ENCODE peak calls at places on chromosomes 4 and X, in four cellular contexts. One of them, this sample, is unnamed.

GRCh38 chr4:100075486-100076270 is 114.6 kb downstream of the DDIT4L start:
- DNase-seq in caudate nucleus: no peak
- DNase-seq in A549: no peak
- DNase-seq in H7: no peak
- DNase-seq in this sample: no peak

GRCh38 chr4:140635606-140636005 is 66.8 kb upstream of the UCP1 start:
- DNase-seq in caudate nucleus: no peak
- DNase-seq in A549: peak
- DNase-seq in H7: peak
- DNase-seq in this sample: peak

GRCh38 chr4:76738081-76738931 is 159.6 kb downstream of the SOWAHB start:
- DNase-seq in caudate nucleus: no peak
- DNase-seq in A549: no peak
- DNase-seq in H7: no peak
- DNase-seq in this sample: no peak

GRCh38 chrX:39855748-39856129 is 242.0 kb downstream of the BCOR start:
- DNase-seq in caudate nucleus: no peak
- DNase-seq in A549: peak
- DNase-seq in H7: peak
- DNase-seq in this sample: peak

GRCh38 chr4:41360214-41360910 is 103.6 kb downstream of the UCHL1 start:
- DNase-seq in caudate nucleus: peak
- DNase-seq in A549: no peak
- DNase-seq in H7: peak
- DNase-seq in this sample: peak

GRCh38 chr4:75705198-75705712 is 19.1 kb upstream of the USO1 start:
- DNase-seq in caudate nucleus: no peak
- DNase-seq in A549: no peak
- DNase-seq in H7: peak
- DNase-seq in this sample: no peak

GRCh38 chr4:183906486-183906735 is 1.3 kb downstream of the STOX2 start:
- DNase-seq in caudate nucleus: no peak
- DNase-seq in A549: no peak
- DNase-seq in H7: no peak
- DNase-seq in this sample: no peak

GRCh38 chr4:11427201-11427996 is 1.3 kb downstream of the HS3ST1 start:
- DNase-seq in caudate nucleus: peak
- DNase-seq in A549: no peak
- DNase-seq in H7: peak
- DNase-seq in this sample: no peak

GRCh38 chr4:39657465-39657864 is 18.8 kb upstream of the SMIM14 start:
- DNase-seq in caudate nucleus: no peak
- DNase-seq in A549: no peak
- DNase-seq in H7: no peak
- DNase-seq in this sample: no peak

GRCh38 chr4:11471613-11472012 is 42.9 kb upstream of the HS3ST1 start:
- DNase-seq in caudate nucleus: no peak
- DNase-seq in A549: no peak
- DNase-seq in H7: no peak
- DNase-seq in this sample: no peak

GRCh38 chr4:6916587-6917444 is 7.2 kb downstream of the TBC1D14 start:
- DNase-seq in caudate nucleus: no peak
- DNase-seq in A549: no peak
- DNase-seq in H7: no peak
- DNase-seq in this sample: peak

GRCh38 chrX:111460612-111461011 is 48.6 kb upstream of the DCX start:
- DNase-seq in caudate nucleus: no peak
- DNase-seq in A549: no peak
- DNase-seq in H7: no peak
- DNase-seq in this sample: no peak

GRCh38 chr4:153467154-153467896 is 1.2 kb downstream of the TMEM131L start:
- DNase-seq in caudate nucleus: no peak
- DNase-seq in A549: peak
- DNase-seq in H7: peak
- DNase-seq in this sample: peak

GRCh38 chr4:160326110-160326509 is 1223.2 kb downstream of the RAPGEF2 start:
- DNase-seq in caudate nucleus: no peak
- DNase-seq in A549: no peak
- DNase-seq in H7: no peak
- DNase-seq in this sample: no peak

GRCh38 chr4:139146926-139147547 is 30.0 kb downstream of the ELF2 start:
- DNase-seq in caudate nucleus: no peak
- DNase-seq in A549: no peak
- DNase-seq in H7: no peak
- DNase-seq in this sample: no peak

GRCh38 chr4:87426865-87427517 is 4.6 kb downstream of the NUDT9 start:
- DNase-seq in caudate nucleus: no peak
- DNase-seq in A549: no peak
- DNase-seq in H7: no peak
- DNase-seq in this sample: no peak

GRCh38 chr4:21512351-21512750 is 436.2 kb downstream of the KCNIP4 start:
- DNase-seq in caudate nucleus: no peak
- DNase-seq in A549: peak
- DNase-seq in H7: peak
- DNase-seq in this sample: no peak

GRCh38 chr4:149910604-149911367 is 95.1 kb upstream of the IQCM start:
- DNase-seq in caudate nucleus: no peak
- DNase-seq in A549: no peak
- DNase-seq in H7: no peak
- DNase-seq in this sample: no peak

GRCh38 chrX:40496728-40497127 is 84.0 kb upstream of the ATP6AP2 start:
- DNase-seq in caudate nucleus: no peak
- DNase-seq in A549: no peak
- DNase-seq in H7: peak
- DNase-seq in this sample: no peak

GRCh38 chr4:161252520-161253141 is 911.2 kb downstream of the FSTL5 start:
- DNase-seq in caudate nucleus: no peak
- DNase-seq in A549: peak
- DNase-seq in H7: peak
- DNase-seq in this sample: peak

GRCh38 chr4:112112590-112113170 is 32.6 kb upstream of the FAM241A start:
- DNase-seq in caudate nucleus: no peak
- DNase-seq in A549: no peak
- DNase-seq in H7: no peak
- DNase-seq in this sample: no peak

GRCh38 chr4:19486400-19486799 is 765.3 kb upstream of the SLIT2 start:
- DNase-seq in caudate nucleus: no peak
- DNase-seq in A549: no peak
- DNase-seq in H7: no peak
- DNase-seq in this sample: no peak

GRCh38 chr4:15654556-15655222 is 468 bp downstream of the FBXL5 start:
- DNase-seq in caudate nucleus: peak
- DNase-seq in A549: peak
- DNase-seq in H7: peak
- DNase-seq in this sample: peak

GRCh38 chr4:121534187-121534586 is 153.4 kb upstream of the QRFPR start:
- DNase-seq in caudate nucleus: no peak
- DNase-seq in A549: no peak
- DNase-seq in H7: no peak
- DNase-seq in this sample: no peak

GRCh38 chrX:4547218-4547836 is 833.9 kb upstream of the PRKX start:
- DNase-seq in caudate nucleus: peak
- DNase-seq in A549: peak
- DNase-seq in H7: peak
- DNase-seq in this sample: peak

GRCh38 chr4:99808260-99808857 is 8.3 kb upstream of the DAPP1 start:
- DNase-seq in caudate nucleus: peak
- DNase-seq in A549: peak
- DNase-seq in H7: peak
- DNase-seq in this sample: peak

GRCh38 chr4:16909245-16909644 is 10.8 kb upstream of the LDB2 start:
- DNase-seq in caudate nucleus: no peak
- DNase-seq in A549: no peak
- DNase-seq in H7: peak
- DNase-seq in this sample: no peak

GRCh38 chr4:168587326-168588125 is 90.7 kb downstream of the PALLD start:
- DNase-seq in caudate nucleus: no peak
- DNase-seq in A549: peak
- DNase-seq in H7: no peak
- DNase-seq in this sample: peak

GRCh38 chr4:65668201-65669007 is 1.9 kb downstream of the EPHA5 start:
- DNase-seq in caudate nucleus: no peak
- DNase-seq in A549: no peak
- DNase-seq in H7: peak
- DNase-seq in this sample: no peak

GRCh38 chr4:29372971-29373370 is 1347.2 kb upstream of the PCDH7 start:
- DNase-seq in caudate nucleus: no peak
- DNase-seq in A549: no peak
- DNase-seq in H7: no peak
- DNase-seq in this sample: no peak

GRCh38 chr4:86891785-86892638 is at the start of gene C4orf36:
- DNase-seq in caudate nucleus: peak
- DNase-seq in A549: peak
- DNase-seq in H7: peak
- DNase-seq in this sample: peak

GRCh38 chr4:19883841-19884240 is 367.9 kb upstream of the SLIT2 start:
- DNase-seq in caudate nucleus: no peak
- DNase-seq in A549: no peak
- DNase-seq in H7: no peak
- DNase-seq in this sample: no peak

GRCh38 chr4:121554377-121554776 is 142.4 kb downstream of the ANXA5 start:
- DNase-seq in caudate nucleus: no peak
- DNase-seq in A549: no peak
- DNase-seq in H7: no peak
- DNase-seq in this sample: no peak

GRCh38 chr4:96916731-96917130 is 1076.8 kb downstream of the PDHA2 start:
- DNase-seq in caudate nucleus: no peak
- DNase-seq in A549: no peak
- DNase-seq in H7: peak
- DNase-seq in this sample: no peak

This sample was measured in LoVo.